ENCODE peak calls at places on chromosomes 1 and 21, in eight cellular contexts. S is fibroblast of lung; C is OCI-LY7; M is effector memory CD4-positive, alpha-beta T cell; R is kidney; F is cardiac fibroblast; H is tibial nerve; I is IMR-90. P is an unnamed sample.

GRCh38 chr1:86470859-86471258 is 2.1 kb downstream of the CLCA1 start:
- DNase-seq in S (no peak), C (no peak), M (no peak), R (no peak), F (no peak), H (no peak), I (no peak), P (no peak)

GRCh38 chr1:88537762-88538161 is 146.3 kb upstream of the PKN2 start:
- DNase-seq in S (no peak), C (no peak), M (no peak), R (no peak), F (no peak), H (no peak), I (no peak), P (no peak)

GRCh38 chr1:102790997-102791396 is 317.3 kb downstream of the COL11A1 start:
- DNase-seq in S (peak; percentile 4), C (no peak), M (no peak), R (no peak), F (peak; percentile 48), H (no peak), I (no peak), P (no peak)

GRCh38 chr1:101781437-101781836 is 215.3 kb downstream of the OLFM3 start:
- DNase-seq in S (peak; percentile 44), C (no peak), M (no peak), R (no peak), F (peak; percentile 13), H (no peak), I (no peak), P (peak; percentile 66)

GRCh38 chr1:71093938-71094337 is 13.1 kb upstream of the ZRANB2 start:
- DNase-seq in S (peak; percentile 60), C (no peak), M (no peak), R (no peak), F (peak; percentile 55), H (no peak), I (peak; percentile 45), P (peak; percentile 35)

GRCh38 chr1:174744886-174745285 is 254.9 kb upstream of the CACYBP start:
- DNase-seq in S (no peak), C (no peak), M (no peak), R (no peak), F (no peak), H (no peak), I (peak; percentile 23), P (no peak)

GRCh38 chr1:213273546-213273945 is 222.5 kb downstream of the RPS6KC1 start:
- DNase-seq in S (no peak), C (no peak), M (no peak), R (no peak), F (no peak), H (no peak), I (no peak), P (no peak)

GRCh38 chr21:14382486-14382834 is 486 bp downstream of the HSPA13 start:
- DNase-seq in S (peak; percentile 43), C (peak; percentile 42), M (no peak), R (no peak), F (peak; percentile 35), H (no peak), I (peak; percentile 11), P (peak; percentile 30)

GRCh38 chr1:11529330-11529729 is 50.4 kb downstream of the DISP3 start:
- DNase-seq in S (no peak), C (no peak), M (no peak), R (peak; percentile 69), F (no peak), H (no peak), I (no peak), P (no peak)

GRCh38 chr1:2585318-2586092 is 1.1 kb upstream of the PRXL2B start:
- DNase-seq in S (peak; percentile 52), C (peak; percentile 84), M (peak; percentile 58), R (peak; percentile 93), F (peak; percentile 34), H (peak; percentile 48), I (peak; percentile 24), P (peak; percentile 31)

GRCh38 chr21:27704567-27705166 is 737.8 kb upstream of the ADAMTS5 start:
- DNase-seq in S (no peak), C (no peak), M (no peak), R (peak; percentile 29), F (no peak), H (no peak), I (no peak), P (no peak)

GRCh38 chr1:20047058-20047457 is 22.9 kb upstream of the PLA2G5 start:
- DNase-seq in S (no peak), C (no peak), M (no peak), R (no peak), F (no peak), H (no peak), I (no peak), P (no peak)

GRCh38 chr21:29187939-29188338 is 57.5 kb downstream of the MAP3K7CL start:
- DNase-seq in S (peak; percentile 92), C (no peak), M (no peak), R (no peak), F (peak; percentile 96), H (no peak), I (peak; percentile 96), P (peak; percentile 93)

GRCh38 chr21:39676054-39676771 is 63.5 kb downstream of the B3GALT5 start:
- DNase-seq in S (no peak), C (no peak), M (no peak), R (no peak), F (no peak), H (no peak), I (no peak), P (peak; percentile 83)

GRCh38 chr1:156860113-156860638 is 489 bp upstream of the NTRK1 start:
- DNase-seq in S (peak; percentile 39), C (peak; percentile 63), M (peak; percentile 37), R (peak; percentile 80), F (peak; percentile 59), H (no peak), I (peak; percentile 21), P (peak; percentile 42)

GRCh38 chr21:15063821-15064575 is 802 bp downstream of the NRIP1 start:
- DNase-seq in S (peak; percentile 37), C (no peak), M (no peak), R (peak; percentile 89), F (peak; percentile 46), H (peak; percentile 22), I (no peak), P (peak; percentile 37)

GRCh38 chr1:55685560-55685959 is 470.4 kb upstream of the USP24 start:
- DNase-seq in S (no peak), C (no peak), M (no peak), R (no peak), F (no peak), H (no peak), I (no peak), P (no peak)

GRCh38 chr1:58968360-58968952 is 184.6 kb upstream of the JUN start:
- DNase-seq in S (peak; percentile 82), C (peak; percentile 90), M (no peak), R (peak; percentile 92), F (peak; percentile 66), H (peak; percentile 62), I (peak; percentile 46), P (no peak)
- H3K4me3 ChIP-seq in S (no peak overlapping the region), C (peak overlapping the region; percentile 37), M (peak overlapping the region; percentile 11), R (no peak overlapping the region), F (no peak overlapping the region), H (no peak overlapping the region), I (no peak overlapping the region), P (no peak overlapping the region)

DNA sequence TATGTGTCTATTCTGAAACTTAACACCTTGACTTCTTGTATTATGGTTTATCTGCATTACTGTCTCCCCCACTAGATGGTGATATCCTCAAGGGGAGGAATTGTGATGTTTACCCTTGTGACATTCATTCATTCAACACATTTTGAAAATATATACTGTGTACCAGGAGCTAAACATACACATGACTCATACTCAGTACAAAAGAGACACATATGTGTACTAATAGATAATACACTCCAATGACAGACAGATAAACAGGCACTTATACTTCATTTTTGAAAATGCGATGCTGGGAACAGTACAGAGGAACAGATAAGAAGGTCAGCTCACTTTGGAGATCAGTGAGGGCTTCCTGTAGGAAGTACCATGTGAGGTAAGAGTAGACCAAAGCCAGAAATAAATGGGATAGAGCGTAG is 8.9 kb upstream of the RAB3GAP2 start:
- DNase-seq in S (peak; percentile 62), C (no peak), M (no peak), R (no peak), F (peak; percentile 47), H (no peak), I (peak; percentile 33), P (peak; percentile 72)
- H3K4me3 ChIP-seq in S (no peak overlapping the region), C (no peak overlapping the region), M (no peak overlapping the region), R (no peak overlapping the region), F (no peak overlapping the region), H (no peak overlapping the region), I (no peak overlapping the region), P (no peak overlapping the region)

DNA sequence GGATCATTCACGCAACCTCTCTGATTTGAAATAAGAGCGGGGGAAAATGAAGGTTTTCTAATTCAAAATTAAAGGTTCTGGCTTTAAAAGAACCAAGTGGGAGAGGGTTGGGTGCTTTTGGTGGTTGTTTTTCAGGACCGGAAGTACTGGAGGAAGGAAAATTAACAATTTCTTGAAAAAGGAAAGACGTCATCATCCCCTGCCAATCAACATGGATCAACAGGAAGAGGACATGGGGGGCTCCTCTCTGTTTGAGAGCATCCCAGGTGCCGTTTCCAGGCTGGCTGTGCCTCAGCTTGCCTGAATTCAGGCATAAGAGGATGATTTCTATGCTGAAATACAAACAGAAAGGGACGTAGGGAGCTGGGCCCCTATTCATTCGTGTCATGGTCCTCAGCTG is 21.6 kb upstream of the NID1 start:
- DNase-seq in S (no peak), C (no peak), M (no peak), R (no peak), F (no peak), H (no peak), I (no peak), P (no peak)
- H3K4me3 ChIP-seq in S (no peak overlapping the region), C (no peak overlapping the region), M (no peak overlapping the region), R (no peak overlapping the region), F (no peak overlapping the region), H (no peak overlapping the region), I (no peak overlapping the region), P (no peak overlapping the region)

GRCh38 chr1:182977480-182977879 is 24.5 kb upstream of the SHCBP1L start:
- DNase-seq in S (no peak), C (no peak), M (no peak), R (no peak), F (no peak), H (no peak), I (peak; percentile 74), P (peak; percentile 63)

GRCh38 chr1:182978158-182978853 is 25.3 kb upstream of the SHCBP1L start:
- DNase-seq in S (no peak), C (no peak), M (no peak), R (no peak), F (no peak), H (no peak), I (no peak), P (peak; percentile 39)

GRCh38 chr1:182972231-182972630 is 19.3 kb upstream of the SHCBP1L start:
- DNase-seq in S (no peak), C (no peak), M (no peak), R (no peak), F (no peak), H (no peak), I (no peak), P (no peak)

GRCh38 chr1:182972821-182973220 is 19.9 kb upstream of the SHCBP1L start:
- DNase-seq in S (no peak), C (no peak), M (no peak), R (no peak), F (no peak), H (no peak), I (no peak), P (no peak)

DNA sequence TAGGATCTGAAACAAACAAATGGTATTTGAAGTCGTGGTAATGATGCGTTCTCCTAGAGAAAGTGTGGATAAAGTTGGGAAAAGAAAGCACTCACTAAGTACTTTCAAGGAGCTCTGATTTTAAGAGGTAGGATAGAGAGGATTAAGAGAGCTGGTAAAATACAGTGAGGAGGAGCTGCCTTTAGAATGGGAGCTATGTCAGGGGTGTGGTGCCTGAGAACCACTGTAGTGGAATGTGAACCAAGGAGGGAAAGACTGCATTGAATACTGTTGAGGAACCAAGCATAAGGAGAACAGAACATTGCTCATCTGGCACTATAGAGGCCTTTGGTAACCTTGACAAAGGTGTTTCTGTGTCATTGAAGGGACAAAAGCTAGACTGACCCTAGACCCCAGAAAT is 21.8 kb upstream of the SHCBP1L start:
- DNase-seq in S (no peak), C (no peak), M (no peak), R (no peak), F (no peak), H (no peak), I (no peak), P (peak; percentile 30)
- H3K4me3 ChIP-seq in S (no peak overlapping the region), C (no peak overlapping the region), M (no peak overlapping the region), R (no peak overlapping the region), F (no peak overlapping the region), H (no peak overlapping the region), I (no peak overlapping the region), P (no peak overlapping the region)